ENCODE peak calls at places on chromosomes 5 and 9, in four cellular contexts. O is mesendoderm, T is caudate nucleus, R is uterus. P is an unnamed sample.

GRCh38 chr5:151063590-151063989 is 17.2 kb downstream of the TNIP1 start:
- DNase-seq in T (no peak), O (no peak), R (no peak), P (no peak)

GRCh38 chr5:180521101-180521500 is 26.9 kb downstream of the CNOT6 start:
- DNase-seq in R (no peak), O (no peak), T (no peak), P (no peak)

GRCh38 chr5:151638619-151639018 is 47.5 kb upstream of the FAT2 start:
- DNase-seq in O (no peak), T (peak; percentile 24), R (no peak), P (no peak)

GRCh38 chr9:115411516-115411915 is 293.6 kb upstream of the TNC start:
- DNase-seq in R (no peak), O (peak; percentile 9), T (no peak), P (no peak)

GRCh38 chr5:136364307-136364706 is 1.0 kb downstream of the TRPC7 start:
- DNase-seq in O (no peak), T (no peak), R (no peak), P (no peak)

GRCh38 chr5:154740483-154740882 is 14.7 kb upstream of the LARP1 start:
- DNase-seq in R (peak; percentile 32), T (no peak), O (no peak), P (no peak)

GRCh38 chr5:115954144-115954543 is 8.1 kb upstream of the LVRN start:
- DNase-seq in O (no peak), R (no peak), T (no peak), P (no peak)

GRCh38 chr9:133334161-133334560 is 1.8 kb downstream of the SURF6 start:
- DNase-seq in R (no peak), O (peak; percentile 65), T (no peak), P (no peak)

GRCh38 chr5:135578685-135579341 is at the start of gene CXCL14:
- DNase-seq in R (no peak), T (peak; percentile 59), O (peak; percentile 89), P (no peak)

GRCh38 chr5:78526049-78526525 is 122.5 kb downstream of the LHFPL2 start:
- DNase-seq in T (no peak), R (no peak), O (no peak), P (no peak)

GRCh38 chr5:36388288-36388687 is 86.6 kb upstream of the RANBP3L start:
- DNase-seq in T (no peak), O (no peak), R (no peak), P (no peak)

GRCh38 chr5:74243634-74244033 is 396.9 kb downstream of the ENC1 start:
- DNase-seq in R (no peak), O (no peak), T (no peak), P (no peak)

GRCh38 chr9:136089697-136090045 is 5.4 kb downstream of the NACC2 start:
- DNase-seq in R (no peak), O (no peak), T (no peak), P (no peak)

GRCh38 chr9:31445960-31446359 is 938.5 kb upstream of the ACO1 start:
- DNase-seq in R (no peak), T (no peak), O (peak; percentile 20), P (no peak)

GRCh38 chr5:56123531-56124243 is 109.4 kb downstream of the ANKRD55 start:
- DNase-seq in O (peak; percentile 98), T (no peak), R (peak; percentile 47), P (no peak)

GRCh38 chr9:27527702-27528277 is 1.8 kb downstream of the MOB3B start:
- DNase-seq in T (no peak), R (no peak), O (no peak), P (no peak)

GRCh38 chr5:141345327-141345726 is 1.7 kb downstream of the PCDHGA3 start:
- DNase-seq in T (no peak), R (no peak), O (no peak), P (no peak)

GRCh38 chr5:1885777-1886633 is 3.3 kb upstream of the IRX4 start:
- DNase-seq in O (peak; percentile 18), T (no peak), R (no peak), P (no peak)
- H3K27ac ChIP-seq in O (no peak overlapping the region), T (no peak overlapping the region), R (no peak overlapping the region), P (no peak overlapping the region)

GRCh38 chr9:92607773-92608172 is 62.2 kb downstream of the IPPK start:
- DNase-seq in T (peak; percentile 59), O (no peak), R (no peak), P (no peak)
- H3K27ac ChIP-seq in T (peak overlapping the region; percentile 37), O (no peak overlapping the region), R (no peak overlapping the region), P (peak overlapping the region; percentile 81)

DNA sequence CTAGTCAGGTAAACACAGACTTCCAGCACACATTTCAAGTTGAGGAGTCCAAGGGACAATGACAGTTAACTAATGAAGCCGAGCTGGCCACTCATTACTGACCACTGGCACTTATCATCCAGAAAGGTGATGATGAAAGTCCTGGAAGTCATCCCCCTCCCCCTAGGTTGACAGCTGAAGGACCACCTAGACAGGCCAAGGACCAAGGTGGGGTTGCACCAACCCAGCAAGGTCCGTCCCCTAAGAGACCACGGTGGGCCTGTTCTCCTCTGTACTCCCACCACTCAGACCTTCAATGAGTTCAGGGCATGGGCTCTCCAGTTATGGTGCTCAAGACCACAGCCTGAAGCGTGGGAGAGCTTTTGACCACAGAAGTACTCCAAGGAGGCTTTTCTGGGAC is 13.2 kb downstream of the P4HA2 start:
- DNase-seq in R (no peak), O (no peak), T (no peak), P (no peak)
- H3K27ac ChIP-seq in R (peak overlapping the region; percentile 86), O (no peak overlapping the region), T (no peak overlapping the region), P (peak overlapping the region; percentile 96)

DNA sequence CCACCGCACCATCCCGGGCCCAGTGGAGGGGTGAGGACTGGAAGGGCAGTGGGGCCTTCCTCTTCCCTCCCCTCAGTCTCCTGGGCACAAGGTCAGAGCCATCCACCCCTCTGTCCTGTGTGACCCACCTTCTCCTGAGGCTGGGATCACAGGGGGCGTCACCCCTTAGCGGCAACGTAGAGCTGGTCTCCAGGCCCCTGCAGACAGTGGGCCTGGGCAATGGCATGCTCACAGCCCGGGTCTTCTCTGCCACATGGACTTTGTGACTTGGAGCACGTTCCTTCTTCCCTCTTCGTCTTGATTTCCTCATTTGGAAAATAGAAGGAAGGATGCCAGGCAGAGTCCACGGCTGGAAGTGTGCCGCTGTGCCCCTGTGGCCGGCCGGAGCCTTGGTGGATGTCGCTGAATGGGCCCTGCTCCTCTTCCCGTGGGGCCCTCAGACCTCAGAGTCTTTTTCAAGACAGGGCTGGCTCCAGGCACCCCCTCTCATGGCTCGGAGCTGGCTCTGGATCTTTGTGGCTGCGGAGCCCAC is 10.0 kb downstream of the RXRA start:
- DNase-seq in R (no peak), T (no peak), O (no peak), P (no peak)
- H3K27ac ChIP-seq in R (no peak overlapping the region), T (no peak overlapping the region), O (no peak overlapping the region), P (no peak overlapping the region)